ENCODE peak calls at places on chromosomes 7 and 10, in six cellular contexts. E is IMR-90; P is HFF-Myc; W is CD8-positive, alpha-beta T cell; F is heart right ventricle; C is GM12865. H is an unnamed sample.

GRCh38 chr7:116886550-116887156 is 24.3 kb downstream of the CAPZA2 start:
- DNase-seq in E (no peak), P (no peak), W (no peak), F (no peak), C (no peak), H (no peak)

GRCh38 chr10:94680544-94680943 is 3.0 kb upstream of the CYP2C18 start:
- DNase-seq in E (no peak), P (no peak), W (no peak), F (no peak), C (no peak), H (no peak)

GRCh38 chr7:141551080-141551772 is at the start of gene AGK:
- DNase-seq in E (peak; percentile 75), P (peak; percentile 31), W (peak; percentile 62), F (peak; percentile 79), C (peak; percentile 88), H (peak; percentile 76)

GRCh38 chr10:3532644-3533043 is 252.4 kb downstream of the KLF6 start:
- DNase-seq in E (no peak), P (no peak), W (no peak), F (no peak), C (no peak), H (no peak)

GRCh38 chr10:73881221-73881919 is 7.0 kb upstream of the CAMK2G start:
- DNase-seq in E (peak; percentile 58), P (no peak), W (no peak), F (no peak), C (no peak), H (no peak)

GRCh38 chr7:24889611-24890010 is 90.4 kb downstream of the OSBPL3 start:
- DNase-seq in E (no peak), P (no peak), W (no peak), F (no peak), C (no peak), H (no peak)

GRCh38 chr10:104255244-104255981 is 721 bp downstream of the GSTO1 start:
- DNase-seq in E (peak; percentile 90), P (no peak), W (no peak), F (peak; percentile 26), C (peak; percentile 22), H (no peak)

GRCh38 chr7:96199421-96199820 is 122.5 kb downstream of the SLC25A13 start:
- DNase-seq in E (peak; percentile 31), P (no peak), W (no peak), F (no peak), C (no peak), H (no peak)

GRCh38 chr7:101586971-101587370 is 42.1 kb downstream of the MYL10 start:
- DNase-seq in E (no peak), P (no peak), W (no peak), F (no peak), C (no peak), H (no peak)

GRCh38 chr7:151552352-151553028 is 32.8 kb upstream of the RHEB start:
- DNase-seq in E (no peak), P (no peak), W (no peak), F (peak; percentile 16), C (no peak), H (no peak)

GRCh38 chr7:125644113-125644512 is 714.5 kb upstream of the POT1 start:
- DNase-seq in E (no peak), P (no peak), W (no peak), F (no peak), C (no peak), H (no peak)

GRCh38 chr10:33453081-33453850 is 118.8 kb upstream of the NRP1 start:
- DNase-seq in E (peak; percentile 64), P (no peak), W (no peak), F (no peak), C (no peak), H (no peak)

GRCh38 chr10:34861293-34862004 is 46.4 kb upstream of the PARD3 start:
- DNase-seq in E (peak; percentile 40), P (no peak), W (no peak), F (no peak), C (no peak), H (peak; percentile 40)

GRCh38 chr7:24576171-24577052 is 3.2 kb downstream of the PALS2 start:
- DNase-seq in E (peak; percentile 77), P (peak; percentile 75), W (no peak), F (no peak), C (peak; percentile 79), H (no peak)

GRCh38 chr7:34225193-34225592 is 319.9 kb downstream of the BMPER start:
- DNase-seq in E (no peak), P (no peak), W (no peak), F (no peak), C (no peak), H (no peak)

GRCh38 chr7:118029881-118030422 is 154.0 kb upstream of the LSM8 start:
- DNase-seq in E (no peak), P (no peak), W (no peak), F (no peak), C (no peak), H (no peak)

GRCh38 chr10:112721080-112721698 is 228.9 kb upstream of the TCF7L2 start:
- DNase-seq in E (peak; percentile 53), P (no peak), W (no peak), F (peak; percentile 34), C (peak; percentile 37), H (no peak)

GRCh38 chr10:43808136-43808535 is 159.5 kb upstream of the ZNF32 start:
- DNase-seq in E (peak; percentile 14), P (no peak), W (no peak), F (no peak), C (peak; percentile 32), H (no peak)

GRCh38 chr7:128166603-128167315 is 74.3 kb upstream of the LEP start:
- DNase-seq in E (no peak), P (no peak), W (no peak), F (no peak), C (no peak), H (no peak)

GRCh38 chr10:125033146-125033924 is 91.4 kb downstream of the ZRANB1 start:
- DNase-seq in E (no peak), P (no peak), W (no peak), F (no peak), C (no peak), H (no peak)

GRCh38 chr10:33365871-33366411 is 31.5 kb upstream of the NRP1 start:
- DNase-seq in E (peak; percentile 98), P (peak; percentile 61), W (no peak), F (no peak), C (no peak), H (no peak)

GRCh38 chr7:72087926-72088325 is 324.2 kb downstream of the CALN1 start:
- DNase-seq in E (no peak), P (no peak), W (no peak), F (no peak), C (no peak), H (no peak)

GRCh38 chr7:45033931-45034290 is 33.9 kb downstream of the CCM2 start:
- DNase-seq in E (no peak), P (no peak), W (no peak), F (no peak), C (no peak), H (no peak)

GRCh38 chr10:28883741-28884443 is 206.6 kb downstream of the BAMBI start:
- DNase-seq in E (no peak), P (no peak), W (no peak), F (no peak), C (no peak), H (no peak)

GRCh38 chr10:76428541-76429330 is 997.3 kb downstream of the LRMDA start:
- DNase-seq in E (peak; percentile 95), P (peak; percentile 85), W (no peak), F (no peak), C (no peak), H (no peak)

GRCh38 chr7:153832160-153832559 is 220.0 kb upstream of the DPP6 start:
- DNase-seq in E (no peak), P (no peak), W (no peak), F (no peak), C (no peak), H (no peak)
- TF ChIP-seq CTCF in E (no peak), P (no peak), W (no peak), F (no peak), C (no peak), H (no peak)

GRCh38 chr7:41885748-41886147 is 182.9 kb upstream of the INHBA start:
- DNase-seq in E (peak; percentile 55), P (no peak), W (no peak), F (no peak), C (no peak), H (no peak)

GRCh38 chr7:41886906-41887311 is 184.0 kb upstream of the INHBA start:
- DNase-seq in E (peak; percentile 98), P (peak; percentile 85), W (no peak), F (no peak), C (no peak), H (peak; percentile 70)

GRCh38 chr7:41886257-41886905 is 183.5 kb upstream of the INHBA start:
- DNase-seq in E (peak; percentile 95), P (peak; percentile 82), W (no peak), F (peak; percentile 24), C (no peak), H (peak; percentile 75)

GRCh38 chr7:41889040-41889439 is 186.2 kb upstream of the INHBA start:
- DNase-seq in E (no peak), P (no peak), W (no peak), F (no peak), C (peak; percentile 33), H (no peak)

DNA sequence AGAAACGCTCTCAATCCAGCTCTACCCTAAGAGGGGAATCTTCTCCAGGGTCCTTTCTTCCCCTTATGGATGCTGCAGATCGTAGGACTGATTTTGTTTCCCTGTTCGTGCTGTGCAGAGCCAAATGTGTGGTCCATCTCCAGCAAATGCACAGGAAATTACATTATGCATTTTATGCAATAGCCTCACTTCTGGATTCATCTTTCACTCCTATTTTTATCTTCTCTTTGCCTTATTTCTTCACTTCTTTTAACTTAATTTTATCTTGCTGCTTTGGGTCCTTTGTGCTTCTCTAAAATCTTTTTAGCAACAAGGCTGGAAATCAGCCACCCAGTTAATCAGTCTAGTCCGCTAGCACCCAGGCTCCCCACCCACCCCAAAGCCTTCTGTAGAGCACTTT is 184.6 kb upstream of the INHBA start:
- DNase-seq in E (no peak), P (no peak), W (no peak), F (no peak), C (no peak), H (no peak)
- H3K4me3 ChIP-seq in E (no peak overlapping the region), P (no peak overlapping the region), W (no peak overlapping the region), F (no peak overlapping the region), C (no peak overlapping the region), H (no peak overlapping the region)

GRCh38 chr7:133854739-133855138 is 272.4 kb upstream of the LRGUK start:
- DNase-seq in E (peak; percentile 76), P (peak; percentile 45), W (no peak), F (no peak), C (peak; percentile 40), H (no peak)

GRCh38 chr7:133857376-133858119 is 269.6 kb upstream of the LRGUK start:
- DNase-seq in E (no peak), P (no peak), W (no peak), F (no peak), C (no peak), H (no peak)

GRCh38 chr7:133851416-133851815 is 275.7 kb upstream of the LRGUK start:
- DNase-seq in E (no peak), P (no peak), W (no peak), F (no peak), C (no peak), H (no peak)

GRCh38 chr7:133850497-133851070 is 276.6 kb upstream of the LRGUK start:
- DNase-seq in E (no peak), P (no peak), W (no peak), F (no peak), C (no peak), H (no peak)

GRCh38 chr7:133853706-133854276 is 273.3 kb upstream of the LRGUK start:
- DNase-seq in E (peak; percentile 90), P (peak; percentile 39), W (no peak), F (no peak), C (peak; percentile 63), H (no peak)
- TF ChIP-seq CTCF in E (peak; percentile 46), P (peak; percentile 62), W (no peak), F (no peak), C (peak; percentile 55), H (no peak)

GRCh38 chr7:36264123-36264916 is 111.3 kb downstream of the EEPD1 start:
- DNase-seq in E (peak; percentile 28), P (no peak), W (no peak), F (no peak), C (no peak), H (peak; percentile 51)
- H3K4me3 ChIP-seq in E (no peak overlapping the region), P (no peak overlapping the region), W (no peak overlapping the region), F (no peak overlapping the region), C (no peak overlapping the region), H (no peak overlapping the region)